ENCODE peak calls at places on chromosomes 4 and X, in seven cellular contexts. T, A, R, Z, M, B and J are unnamed samples. For H3K36me3, the result is how much of the 10 kb centered on the place peaks cover.

GRCh38 chr4:186015212-186015817 is 53.6 kb upstream of the TLR3 start:
- DNase-seq in Z (peak), B (no peak), R (no peak), A (no peak), T (no peak), M (no peak), J (no peak)

GRCh38 chr4:112751447-112751846 is 114.5 kb downstream of the LARP7 start:
- DNase-seq in T (no peak), M (no peak), R (no peak), Z (no peak), A (no peak), B (no peak), J (no peak)

GRCh38 chrX:150773117-150773516 is 79.9 kb downstream of the MTMR1 start:
- DNase-seq in B (no peak), A (no peak), R (no peak), M (no peak), Z (no peak), T (no peak), J (no peak)

GRCh38 chr4:173501592-173502150 is 28.4 kb downstream of the HAND2 start:
- DNase-seq in B (no peak), M (no peak), R (no peak), T (no peak), Z (no peak), A (no peak), J (no peak)

GRCh38 chrX:134998246-134998645 is 7.5 kb downstream of the SMIM10 start:
- DNase-seq in Z (no peak), M (no peak), B (no peak), T (no peak), A (no peak), R (no peak), J (no peak)

GRCh38 chr4:108954880-108955279 is 192.0 kb upstream of the ETNPPL start:
- DNase-seq in A (peak), B (no peak), R (no peak), T (no peak), Z (no peak), M (no peak), J (no peak)

GRCh38 chr4:1418494-1419285 is 12.4 kb upstream of the NKX1-1 start:
- DNase-seq in A (no peak), B (no peak), R (no peak), M (peak), T (no peak), Z (no peak), J (no peak)

GRCh38 chr4:108276690-108277089 is 108.0 kb upstream of the LEF1 start:
- DNase-seq in R (no peak), M (no peak), A (no peak), T (no peak), B (no peak), Z (no peak), J (no peak)

GRCh38 chrX:31508338-31508737 is 436.5 kb upstream of the FTHL17 start:
- DNase-seq in B (no peak), T (peak), R (no peak), M (no peak), Z (no peak), A (peak), J (no peak)

GRCh38 chr4:64272432-64272831 is 136.8 kb downstream of the TECRL start:
- DNase-seq in M (no peak), R (no peak), Z (peak), T (no peak), A (no peak), B (no peak), J (no peak)

GRCh38 chrX:65740909-65741308 is 73.5 kb downstream of the MSN start:
- DNase-seq in M (no peak), T (no peak), A (no peak), Z (no peak), R (no peak), B (no peak), J (no peak)

DNA sequence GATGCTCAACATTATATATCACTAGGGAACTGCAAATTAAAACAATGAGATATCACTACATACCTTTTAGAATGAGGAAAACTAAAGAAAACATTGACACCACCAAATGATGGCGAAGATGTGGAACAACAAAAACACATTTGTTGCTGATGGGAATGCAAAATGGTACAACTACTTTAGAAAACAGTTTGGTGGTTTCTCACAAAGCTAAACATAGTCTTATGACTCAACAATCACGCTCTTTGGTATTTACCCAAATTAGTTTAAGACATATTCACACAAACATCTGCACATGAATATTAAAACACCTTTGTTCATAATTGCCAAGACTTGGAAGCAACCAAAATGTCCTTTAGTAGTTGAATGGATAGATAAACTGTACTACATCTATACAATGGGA is 53.2 kb downstream of the USO1 start:
- DNase-seq in T (no peak), B (no peak), M (no peak), Z (no peak), A (no peak), R (no peak), J (no peak)
- H3K36me3 ChIP-seq in T (half or more), B (under half), M (half or more), Z (under half), A (under half), R (under half), J (under half)

GRCh38 chr4:3435684-3435956 is 6.1 kb upstream of the HGFAC start:
- DNase-seq in M (no peak), A (no peak), B (no peak), R (no peak), T (no peak), Z (no peak), J (no peak)

GRCh38 chr4:3436798-3437581 is 4.8 kb upstream of the HGFAC start:
- DNase-seq in T (no peak), Z (peak), R (no peak), B (peak), A (peak), M (peak), J (no peak)

GRCh38 chr4:3436048-3436797 is 5.5 kb upstream of the HGFAC start:
- DNase-seq in M (no peak), T (no peak), Z (no peak), B (no peak), A (no peak), R (no peak), J (no peak)

GRCh38 chr4:3433138-3433869 is 8.5 kb upstream of the HGFAC start:
- DNase-seq in R (no peak), T (no peak), M (no peak), Z (no peak), B (no peak), A (no peak), J (no peak)

GRCh38 chr4:3434891-3435683 is 6.7 kb upstream of the HGFAC start:
- DNase-seq in T (no peak), B (no peak), R (no peak), Z (no peak), M (no peak), A (no peak), J (no peak)
- TF ChIP-seq CTCF in T (peak), B (no peak), R (no peak), Z (no peak), M (no peak), A (no peak), J (no peak)

DNA sequence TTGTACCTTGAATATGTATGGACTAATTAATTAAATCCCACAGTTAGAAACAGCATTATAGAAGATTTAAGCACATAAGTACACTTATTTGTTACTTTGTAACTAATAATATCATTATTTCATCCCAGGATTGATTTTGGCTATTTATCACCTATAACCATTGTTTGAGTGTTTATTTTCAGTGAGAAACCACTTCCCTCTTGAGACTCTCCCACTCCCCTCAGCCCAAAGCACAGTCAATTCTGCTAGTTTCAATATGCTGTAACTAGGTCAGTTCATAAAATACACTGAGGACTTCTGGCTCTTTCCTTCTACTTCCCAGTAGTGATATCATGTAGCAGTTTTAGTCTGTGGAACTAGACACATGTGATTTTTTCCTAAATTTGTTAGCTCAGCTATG is 16.3 kb downstream of the OFD1 start:
- DNase-seq in M (no peak), A (no peak), T (no peak), B (no peak), R (no peak), Z (no peak), J (no peak)
- H3K36me3 ChIP-seq in M (under half), A (under half), T (under half), B (under half), R (under half), Z (under half), J (under half)

DNA sequence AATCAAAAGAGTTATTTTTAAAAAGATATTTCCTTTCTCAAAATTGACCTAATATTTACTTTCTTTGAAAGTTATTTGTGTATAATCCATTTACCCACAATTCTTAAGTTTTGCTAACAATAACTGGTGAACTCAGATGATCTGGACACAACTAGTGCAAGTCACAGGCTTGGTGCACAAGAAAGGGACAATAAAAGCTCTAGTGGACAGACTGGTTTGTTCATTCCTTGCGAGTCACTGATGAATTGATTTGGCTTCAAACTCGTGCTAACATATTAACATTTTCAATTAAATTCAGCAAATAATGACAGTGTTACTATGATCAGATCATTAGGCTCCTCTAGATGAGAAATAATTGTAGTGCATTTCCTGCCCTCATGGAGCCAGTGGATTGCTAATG is 169.2 kb downstream of the BMPR1B start:
- DNase-seq in B (no peak), A (no peak), T (no peak), Z (peak), M (no peak), R (no peak), J (no peak)
- TF ChIP-seq CTCF in B (no peak), A (no peak), T (no peak), Z (no peak), M (no peak), R (no peak), J (no peak)

GRCh38 chr4:86755388-86755787 is 93.8 kb downstream of the SLC10A6 start:
- DNase-seq in B (no peak), R (no peak), T (no peak), Z (no peak), M (no peak), A (no peak), J (no peak)
- H3K36me3 ChIP-seq in B (under half), R (under half), T (under half), Z (under half), M (under half), A (under half), J (under half)

DNA sequence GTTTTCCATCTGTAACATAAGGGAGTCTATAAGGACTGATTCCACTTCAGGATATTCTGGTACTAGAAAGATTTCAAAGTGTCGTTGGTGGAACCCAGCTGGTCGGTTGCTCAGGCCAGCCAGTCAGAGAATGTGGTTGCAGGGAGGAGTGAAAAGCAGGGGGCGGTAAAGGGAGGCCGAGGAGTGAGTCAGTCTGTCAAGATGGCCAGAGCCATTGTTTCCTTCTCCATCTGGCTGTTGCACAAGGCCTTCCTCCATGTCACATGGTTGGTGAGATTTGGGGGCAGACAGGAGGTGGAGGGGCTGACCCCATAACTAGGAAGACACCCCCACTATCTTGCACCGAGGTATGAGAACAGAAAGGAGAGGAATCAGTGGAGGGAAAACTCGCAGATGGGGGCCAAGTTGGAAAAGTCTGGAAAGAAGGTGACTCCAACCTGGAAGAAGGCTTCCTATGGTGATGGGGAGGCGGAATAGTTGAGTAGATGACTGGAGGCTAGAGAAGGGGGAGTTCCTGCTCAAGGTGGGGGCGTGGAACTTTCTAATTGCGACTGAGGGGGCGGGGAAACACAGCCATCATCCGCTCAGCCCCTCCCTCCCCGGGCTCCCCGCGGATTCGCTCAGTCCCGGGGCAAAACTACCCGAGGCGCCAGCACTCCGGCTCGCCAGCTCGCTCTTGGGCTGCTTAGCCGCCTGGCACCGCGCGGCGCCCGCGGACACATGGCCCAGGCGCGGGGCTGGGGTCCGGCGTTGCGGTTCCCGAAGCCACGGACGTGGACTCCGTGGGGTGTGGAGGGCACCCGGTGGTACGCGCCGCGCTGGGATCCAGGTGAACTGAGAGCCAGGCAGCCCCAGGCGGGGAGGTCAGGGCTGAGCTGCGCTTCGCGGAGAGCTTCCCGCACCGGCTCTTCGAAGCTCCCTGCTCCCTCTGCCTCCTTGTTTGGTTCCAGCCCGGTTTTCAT is 38.5 kb downstream of the STARD8 start:
- DNase-seq in B (no peak), Z (no peak), T (peak), A (peak), R (no peak), M (peak), J (no peak)
- TF ChIP-seq CTCF in B (no peak), Z (no peak), T (peak), A (no peak), R (no peak), M (no peak), J (peak)

DNA sequence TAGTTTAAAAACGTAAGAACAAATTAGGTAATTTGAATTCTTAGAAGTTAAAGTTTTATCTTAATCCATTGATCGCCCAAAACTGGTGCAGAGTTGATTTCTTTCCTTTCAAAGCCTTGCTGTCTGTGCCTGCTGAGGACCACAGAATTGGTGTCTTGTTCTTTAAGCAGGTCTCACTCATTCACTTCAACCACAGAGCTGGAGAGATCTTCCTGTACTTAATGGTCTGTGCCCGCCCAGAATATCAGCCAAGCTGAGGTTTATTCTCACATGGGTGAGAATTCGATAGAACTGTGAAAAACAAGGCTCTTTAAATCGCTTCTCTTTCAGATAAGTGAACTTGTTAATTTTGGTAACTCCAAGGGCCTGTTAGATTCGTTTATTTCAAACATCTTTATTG is 31.6 kb downstream of the DCUN1D4 start:
- DNase-seq in B (no peak), Z (no peak), R (no peak), A (no peak), T (no peak), M (no peak), J (no peak)
- H3K36me3 ChIP-seq in B (under half), Z (half or more), R (under half), A (under half), T (under half), M (half or more), J (under half)

GRCh38 chrX:133171962-133172708 is 46.0 kb downstream of the TFDP3 start:
- DNase-seq in B (peak), M (no peak), A (no peak), R (no peak), Z (peak), T (peak), J (no peak)
- TF ChIP-seq CTCF in B (peak), M (peak), A (peak), R (peak), Z (peak), T (peak), J (no peak)

GRCh38 chr4:182745268-182745667 is 171.9 kb downstream of the DCTD start:
- DNase-seq in B (no peak), R (no peak), A (no peak), T (no peak), Z (peak), M (no peak), J (no peak)
- H3K36me3 ChIP-seq in B (under half), R (under half), A (under half), T (under half), Z (under half), M (under half), J (under half)

GRCh38 chr4:182478475-182478874 is 235.3 kb downstream of the TENM3 start:
- DNase-seq in A (no peak), R (no peak), B (peak), T (peak), Z (peak), M (no peak), J (no peak)
- TF ChIP-seq CTCF in A (peak), R (peak), B (peak), T (peak), Z (peak), M (peak), J (peak)